ENCODE peak calls at places on chromosomes 6 and 20, in ten cellular contexts. O, S, Z, K, C, M, W, B, R and Y are unnamed samples.
A peak's percentile ranks its signal among the peaks of the same experiment; 100 is the strongest.

GRCh38 chr20:63000958-63001357 is 5.8 kb downstream of the BHLHE23 start:
- DNase-seq in O (no peak), S (no peak), Z (no peak), K (no peak), C (no peak), M (no peak), W (no peak), B (no peak), R (no peak), Y (no peak)

GRCh38 chr20:56748476-56749377 is 119.6 kb downstream of the TFAP2C start:
- DNase-seq in O (no peak), S (no peak), Z (no peak), K (no peak), C (no peak), M (no peak), W (no peak), B (no peak), R (no peak), Y (no peak)

GRCh38 chr6:33863723-33864440 is 60.1 kb upstream of the MLN start:
- DNase-seq in O (no peak), S (no peak), Z (no peak), K (no peak), C (no peak), M (no peak), W (no peak), B (no peak), R (no peak), Y (no peak)

GRCh38 chr20:47496118-47496517 is 5.6 kb upstream of the NCOA3 start:
- DNase-seq in O (no peak), S (no peak), Z (no peak), K (no peak), C (no peak), M (no peak), W (no peak), B (no peak), R (no peak), Y (no peak)

GRCh38 chr20:20480689-20481088 is 112.8 kb downstream of the INSM1 start:
- DNase-seq in O (no peak), S (no peak), Z (no peak), K (no peak), C (no peak), M (no peak), W (no peak), B (peak; percentile 81), R (no peak), Y (no peak)

GRCh38 chr6:52929321-52930164 is 20.0 kb upstream of the GSTA3 start:
- DNase-seq in O (no peak), S (peak; percentile 22), Z (no peak), K (no peak), C (no peak), M (no peak), W (no peak), B (peak; percentile 72), R (peak; percentile 66), Y (no peak)

GRCh38 chr6:3033652-3034051 is 34.0 kb downstream of the NQO2 start:
- DNase-seq in O (no peak), S (no peak), Z (no peak), K (no peak), C (no peak), M (no peak), W (no peak), B (no peak), R (no peak), Y (no peak)

GRCh38 chr6:29845405-29846006 is 17.9 kb downstream of the HLA-G start:
- DNase-seq in O (peak; percentile 71), S (no peak), Z (no peak), K (no peak), C (no peak), M (peak; percentile 39), W (peak; percentile 60), B (no peak), R (no peak), Y (no peak)

GRCh38 chr6:170147056-170147787 is 143.7 kb downstream of the DLL1 start:
- DNase-seq in O (no peak), S (no peak), Z (no peak), K (no peak), C (no peak), M (no peak), W (no peak), B (no peak), R (no peak), Y (no peak)

GRCh38 chr20:33687370-33687915 is 1.3 kb upstream of the E2F1 start:
- DNase-seq in O (no peak), S (no peak), Z (no peak), K (no peak), C (no peak), M (no peak), W (no peak), B (no peak), R (no peak), Y (no peak)